ENCODE peak calls at places on chromosome X, in ten cellular contexts. S is transverse colon; M is fibroblast of pulmonary artery; W is foreskin keratinocyte; A is CD4-positive, alpha-beta T cell; J is tibial nerve; T is stomach; H is tibial artery; U is GM12865; R is progenitor cell of endocrine pancreas. V is an unnamed sample.

GRCh38 chrX:70479197-70479969 is 34.7 kb downstream of the DLG3 start:
- DNase-seq in M (peak), R (no peak), W (peak), U (no peak), A (no peak), S (peak), J (no peak), T (no peak), H (no peak), V (no peak)

GRCh38 chrX:49910344-49910743 is 12.1 kb upstream of the CLCN5 start:
- DNase-seq in W (no peak), T (no peak), M (no peak), S (no peak), R (no peak), A (no peak), U (peak), H (no peak), J (no peak), V (no peak)

GRCh38 chrX:119004920-119005524 is 30.6 kb downstream of the LONRF3 start:
- DNase-seq in S (peak), W (no peak), R (peak), T (peak), A (peak), H (peak), M (peak), J (peak), U (peak), V (no peak)

GRCh38 chrX:23134171-23134570 is 134.4 kb downstream of the DDX53 start:
- DNase-seq in U (no peak), M (no peak), R (no peak), W (no peak), S (no peak), H (no peak), T (no peak), A (no peak), J (no peak), V (no peak)

GRCh38 chrX:49185062-49185394 is 1.1 kb downstream of the PRICKLE3 start:
- DNase-seq in M (no peak), W (no peak), J (no peak), S (no peak), T (no peak), R (no peak), A (no peak), U (no peak), H (no peak), V (no peak)

GRCh38 chrX:153321381-153322105 is at the start of gene PNMA6F:
- DNase-seq in A (no peak), R (no peak), W (no peak), S (no peak), T (no peak), U (no peak), J (no peak), M (no peak), H (no peak), V (no peak)

GRCh38 chrX:146854281-146854680 is 39.7 kb upstream of the CXorf51A start:
- DNase-seq in A (no peak), J (no peak), H (no peak), S (no peak), T (no peak), M (no peak), W (no peak), R (no peak), U (no peak), V (no peak)

GRCh38 chrX:149248073-149248625 is 257.0 kb downstream of the IDS start:
- DNase-seq in H (no peak), A (no peak), J (no peak), W (no peak), M (peak), U (no peak), R (no peak), S (no peak), T (no peak), V (no peak)

GRCh38 chrX:8724176-8724757 is 7.7 kb downstream of the ANOS1 start:
- DNase-seq in T (no peak), M (no peak), U (no peak), H (no peak), J (no peak), W (no peak), A (no peak), R (no peak), S (no peak), V (no peak)

GRCh38 chrX:18833071-18833731 is 125.8 kb downstream of the PPEF1 start:
- DNase-seq in M (peak), S (no peak), W (no peak), U (no peak), H (peak), A (no peak), R (no peak), T (no peak), J (peak), V (no peak)

GRCh38 chrX:15579778-15580747 is 20.7 kb downstream of the ACE2 start:
- DNase-seq in T (peak), S (no peak), M (peak), H (no peak), W (peak), J (no peak), A (no peak), U (no peak), R (no peak), V (no peak)

GRCh38 chrX:111170017-111170416 is 74.0 kb downstream of the PAK3 start:
- DNase-seq in M (no peak), W (no peak), T (no peak), A (no peak), R (no peak), H (no peak), J (no peak), S (no peak), U (no peak), V (no peak)

GRCh38 chrX:3440981-3441380 is 94.5 kb upstream of the MXRA5 start:
- DNase-seq in R (no peak), W (no peak), A (no peak), J (no peak), T (no peak), H (no peak), S (no peak), U (no peak), M (no peak), V (no peak)

GRCh38 chrX:137031517-137032377 is 2.0 kb downstream of the GPR101 start:
- DNase-seq in R (no peak), H (no peak), A (no peak), M (peak), W (no peak), J (no peak), T (no peak), S (peak), U (peak), V (no peak)

GRCh38 chrX:107710617-107711391 is 64.8 kb downstream of the TSC22D3 start:
- DNase-seq in M (peak), S (peak), U (peak), H (peak), R (no peak), J (peak), T (no peak), A (peak), W (peak), V (no peak)

GRCh38 chrX:31213941-31214340 is 142.1 kb upstream of the FTHL17 start:
- DNase-seq in H (no peak), A (no peak), S (no peak), M (peak), J (no peak), R (no peak), W (no peak), T (no peak), U (peak), V (no peak)

GRCh38 chrX:347351-348117 is 28.9 kb upstream of the GTPBP6 start:
- DNase-seq in A (no peak), M (no peak), R (no peak), U (no peak), W (no peak), T (no peak), S (no peak), H (no peak), J (no peak), V (no peak)

GRCh38 chrX:2526390-2526789 is 25.6 kb upstream of the DHRSX start:
- DNase-seq in U (peak), W (no peak), M (no peak), S (no peak), A (no peak), T (no peak), J (no peak), R (no peak), H (no peak), V (no peak)

GRCh38 chrX:331145-331771 is 12.7 kb upstream of the GTPBP6 start:
- DNase-seq in W (no peak), J (no peak), R (no peak), M (peak), T (no peak), S (no peak), A (no peak), H (no peak), U (no peak), V (no peak)

GRCh38 chrX:21479695-21480280 is 105.6 kb downstream of the CNKSR2 start:
- DNase-seq in M (peak), A (no peak), H (no peak), R (no peak), T (no peak), U (peak), S (no peak), W (no peak), J (peak), V (no peak)

GRCh38 chrX:37905436-37906147 is 58.2 kb upstream of the DYNLT3 start:
- DNase-seq in W (no peak), S (no peak), A (no peak), J (no peak), M (peak), R (peak), H (no peak), T (peak), U (no peak), V (peak)

GRCh38 chrX:47145408-47146120 is 543 bp downstream of the RBM10 start:
- DNase-seq in U (no peak), J (no peak), W (no peak), S (no peak), T (no peak), M (no peak), A (no peak), H (no peak), R (no peak), V (no peak)

GRCh38 chrX:11111947-11112346 is 815 bp downstream of the HCCS start:
- DNase-seq in A (no peak), M (no peak), H (no peak), J (no peak), U (no peak), S (peak), W (no peak), R (no peak), T (no peak), V (no peak)
- TF ChIP-seq CTCF in A (no peak), M (no peak), H (no peak), J (no peak), U (no peak), S (no peak), W (no peak), R (no peak), T (no peak), V (no peak)

DNA sequence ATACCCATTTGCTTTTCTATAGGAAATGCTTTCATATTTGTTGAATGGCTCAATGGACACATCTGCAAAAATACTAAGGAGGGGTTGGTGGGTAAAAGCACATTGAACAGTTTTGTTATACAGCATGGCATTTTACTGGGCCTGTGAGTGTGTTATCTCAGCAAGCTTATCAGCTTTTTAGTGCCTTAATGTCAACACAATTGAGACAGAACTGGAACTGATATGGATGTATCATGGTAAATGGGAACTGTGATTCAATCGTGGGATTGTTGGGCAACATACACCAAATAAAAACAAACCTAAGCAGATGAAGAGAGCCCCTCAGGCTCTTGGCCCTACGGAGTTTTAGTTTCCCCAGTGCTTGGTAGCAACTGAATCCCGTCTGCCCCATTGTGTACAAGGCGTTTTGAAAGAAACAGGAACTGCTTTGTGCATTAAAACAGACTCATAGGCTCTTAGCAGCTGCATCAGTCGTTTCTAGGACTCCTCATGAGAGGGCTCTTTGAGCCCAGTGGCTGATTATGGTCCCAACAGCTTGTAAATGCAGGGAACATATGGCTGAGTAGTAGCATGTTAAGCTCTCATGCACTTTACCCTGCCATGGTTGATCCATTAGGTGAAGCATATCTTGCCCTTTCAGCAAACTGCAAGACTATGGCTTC is 7.3 kb downstream of the GPR119 start:
- DNase-seq in R (no peak), W (no peak), S (no peak), M (no peak), H (no peak), J (no peak), A (no peak), U (no peak), T (no peak), V (no peak)
- TF ChIP-seq CTCF in R (no peak), W (no peak), S (no peak), M (no peak), H (no peak), J (no peak), A (no peak), U (no peak), T (no peak), V (no peak)

GRCh38 chrX:124023838-124024238 is 62.3 kb downstream of the STAG2 start:
- DNase-seq in W (no peak), T (no peak), A (no peak), J (no peak), U (no peak), S (no peak), M (peak), H (no peak), R (no peak), V (no peak)

GRCh38 chrX:124015721-124016120 is 54.2 kb downstream of the STAG2 start:
- DNase-seq in W (no peak), H (no peak), A (no peak), R (no peak), T (no peak), M (no peak), U (no peak), J (no peak), S (no peak), V (no peak)

GRCh38 chrX:124018031-124018430 is 56.5 kb downstream of the STAG2 start:
- DNase-seq in W (no peak), R (no peak), M (peak), A (no peak), U (no peak), T (no peak), H (no peak), J (no peak), S (no peak), V (no peak)
- TF ChIP-seq CTCF in W (peak), R (no peak), M (no peak), A (peak), U (no peak), T (no peak), H (no peak), J (no peak), S (no peak), V (no peak)

DNA sequence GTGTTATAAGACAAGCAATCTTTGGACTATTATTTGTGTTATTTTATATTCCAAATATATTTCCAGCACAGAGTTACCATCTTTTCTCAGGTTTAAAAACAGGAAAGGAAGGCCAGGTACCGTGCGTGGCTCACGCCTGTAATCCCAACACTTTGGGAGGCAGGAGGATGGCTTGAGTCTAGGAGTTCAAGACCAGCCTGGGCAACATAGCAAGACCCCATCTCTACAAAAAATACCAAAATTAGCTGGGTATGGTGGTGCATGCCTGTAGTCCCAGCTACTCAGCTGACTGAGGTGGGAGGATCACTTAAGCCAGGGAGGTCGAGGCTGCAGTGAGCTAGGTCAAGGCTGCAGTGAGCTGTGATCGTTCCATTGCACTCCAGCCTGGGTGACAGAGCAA is 140.0 kb downstream of the POLA1 start:
- DNase-seq in M (no peak), S (no peak), W (no peak), H (no peak), A (no peak), U (no peak), J (no peak), T (no peak), R (no peak), V (no peak)
- TF ChIP-seq CTCF in M (no peak), S (no peak), W (no peak), H (no peak), A (no peak), U (no peak), J (no peak), T (no peak), R (no peak), V (no peak)

GRCh38 chrX:128781506-128781905 is 729.3 kb upstream of the ACTRT1 start:
- DNase-seq in T (peak), M (no peak), H (no peak), U (peak), S (peak), J (no peak), R (no peak), W (no peak), A (no peak), V (no peak)
- TF ChIP-seq CTCF in T (no peak), M (no peak), H (no peak), U (peak), S (no peak), J (no peak), R (peak), W (no peak), A (no peak), V (peak)

GRCh38 chrX:53281321-53281822 is at the start of gene IQSEC2:
- DNase-seq in H (peak), W (no peak), U (no peak), S (peak), R (no peak), J (peak), A (no peak), M (peak), T (peak), V (no peak)

GRCh38 chrX:53280316-53280702 is 1.1 kb downstream of the IQSEC2 start:
- DNase-seq in R (no peak), U (no peak), H (no peak), J (no peak), A (no peak), T (no peak), W (no peak), M (no peak), S (no peak), V (no peak)

GRCh38 chrX:53280703-53281320 is 572 bp downstream of the IQSEC2 start:
- DNase-seq in U (no peak), A (no peak), H (peak), R (no peak), M (peak), W (no peak), J (peak), S (peak), T (no peak), V (no peak)

GRCh38 chrX:53282313-53282712 is 929 bp upstream of the IQSEC2 start:
- DNase-seq in R (no peak), S (no peak), H (no peak), M (peak), A (no peak), W (no peak), J (no peak), U (no peak), T (no peak), V (no peak)

DNA sequence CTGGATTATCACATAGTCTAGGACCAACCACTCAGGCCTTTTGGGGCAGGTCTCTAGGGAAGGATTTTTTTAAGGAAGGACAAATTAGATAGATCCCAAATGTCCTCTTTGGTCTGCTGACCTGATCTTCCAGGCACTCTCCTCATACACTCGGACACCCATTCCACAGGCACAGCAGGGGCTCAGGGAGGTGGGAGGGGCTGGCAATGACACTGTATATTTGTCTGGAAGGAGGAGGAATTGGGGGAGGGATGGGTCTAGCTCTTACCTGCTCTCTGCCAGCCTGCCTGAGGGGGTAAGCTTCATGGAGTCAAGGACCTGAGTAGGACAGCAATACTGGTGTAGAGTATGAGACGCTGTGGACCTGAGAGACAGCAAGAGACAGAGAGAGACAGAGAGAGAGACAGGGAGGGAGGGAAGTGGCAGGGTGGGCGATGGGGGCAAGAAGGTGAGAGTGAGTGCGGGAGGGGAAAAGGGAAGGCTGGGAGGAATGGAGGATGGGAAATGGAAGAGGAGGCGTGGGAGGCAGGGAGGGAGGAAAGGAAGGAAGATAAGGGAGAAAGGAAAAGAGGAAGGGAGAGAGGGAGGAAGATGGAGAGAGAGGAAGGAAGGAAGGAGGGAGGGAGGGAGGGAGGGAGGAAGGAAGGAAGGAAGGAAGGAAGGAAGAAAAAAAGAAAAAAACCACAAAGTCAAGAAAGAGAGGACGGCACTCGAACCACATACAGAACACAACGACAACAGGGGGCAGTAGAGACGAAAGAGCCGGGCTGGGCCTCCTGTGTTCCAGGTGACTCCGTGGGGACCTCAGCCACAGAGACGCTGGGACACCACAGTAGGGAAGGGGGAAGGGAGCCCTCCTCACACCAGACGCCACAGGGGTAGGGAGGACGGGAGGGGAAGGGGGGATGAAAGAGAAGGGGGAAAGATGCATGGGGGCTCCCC is 1.8 kb downstream of the IQSEC2 start:
- DNase-seq in S (peak), M (no peak), A (no peak), R (no peak), T (no peak), U (peak), W (no peak), J (no peak), H (no peak), V (no peak)
- TF ChIP-seq CTCF in S (peak), M (peak), A (no peak), R (no peak), T (no peak), U (peak), W (peak), J (no peak), H (no peak), V (no peak)

GRCh38 chrX:115147220-115147619 is 42.0 kb upstream of the RBMXL3 start:
- DNase-seq in A (no peak), M (peak), S (no peak), H (no peak), W (no peak), R (no peak), U (peak), J (no peak), T (no peak), V (no peak)
- TF ChIP-seq CTCF in A (no peak), M (peak), S (no peak), H (peak), W (peak), R (peak), U (no peak), J (peak), T (peak), V (peak)

GRCh38 chrX:154373340-154374306 is 811 bp downstream of the FLNA start:
- DNase-seq in H (peak), A (no peak), T (peak), U (peak), M (peak), R (peak), J (peak), W (peak), S (peak), V (no peak)

GRCh38 chrX:154376768-154377167 is 2.3 kb upstream of the EMD start:
- DNase-seq in T (no peak), S (no peak), R (no peak), A (no peak), W (no peak), J (no peak), M (peak), H (no peak), U (no peak), V (no peak)

GRCh38 chrX:154372612-154373022 is 1.8 kb downstream of the FLNA start:
- DNase-seq in R (no peak), J (no peak), M (no peak), S (no peak), U (peak), H (no peak), W (no peak), A (no peak), T (no peak), V (no peak)

GRCh38 chrX:154375156-154375504 is 696 bp upstream of the FLNA start:
- DNase-seq in J (no peak), S (no peak), W (no peak), A (no peak), R (no peak), U (no peak), H (no peak), T (no peak), M (no peak), V (no peak)

GRCh38 chrX:154374361-154375155 is at the start of gene FLNA:
- DNase-seq in R (peak), S (peak), W (no peak), H (peak), J (no peak), A (no peak), T (peak), M (no peak), U (peak), V (no peak)
- TF ChIP-seq CTCF in R (peak), S (no peak), W (peak), H (no peak), J (no peak), A (no peak), T (no peak), M (no peak), U (peak), V (peak)

GRCh38 chrX:154648931-154649863 is 4.2 kb downstream of the CTAG2 start:
- DNase-seq in H (no peak), R (no peak), T (no peak), S (no peak), M (no peak), U (no peak), W (no peak), A (no peak), J (no peak), V (no peak)
- TF ChIP-seq CTCF in H (no peak), R (no peak), T (no peak), S (no peak), M (no peak), U (no peak), W (no peak), A (no peak), J (no peak), V (no peak)